ENCODE peak calls at places on chromosomes 13 and 19, in eight cellular contexts. One of them, this sample, is unnamed.

GRCh38 chr13:44084146-44084545 is 204.4 kb downstream of the LACC1 start:
- DNase-seq in stimulated activated CD4-positive, alpha-beta T cell treated with anti-CD3 and anti-CD28 coated beads, Interleukin-12 subunit alpha, Interleukin-12 subunit beta, amount 100 ng/mL, for 48 hours: no peak
- DNase-seq in uterus: no peak
- DNase-seq in coronary artery: no peak
- DNase-seq in CD8-positive, alpha-beta memory T cell: no peak
- DNase-seq in AG10803: no peak
- DNase-seq in left lung: no peak
- DNase-seq in NCI-H1417: no peak
- DNase-seq in this sample: no peak

GRCh38 chr19:2549701-2550191 is 73.8 kb downstream of the GADD45B start:
- DNase-seq in uterus: peak
- DNase-seq in NCI-H1417: no peak
- DNase-seq in AG10803: peak
- DNase-seq in stimulated activated CD4-positive, alpha-beta T cell treated with anti-CD3 and anti-CD28 coated beads, Interleukin-12 subunit alpha, Interleukin-12 subunit beta, amount 100 ng/mL, for 48 hours: no peak
- DNase-seq in coronary artery: peak
- DNase-seq in CD8-positive, alpha-beta memory T cell: no peak
- DNase-seq in left lung: peak
- DNase-seq in this sample: peak

GRCh38 chr13:24228852-24229458 is 68.4 kb downstream of the SPATA13 start:
- DNase-seq in left lung: no peak
- DNase-seq in CD8-positive, alpha-beta memory T cell: peak
- DNase-seq in stimulated activated CD4-positive, alpha-beta T cell treated with anti-CD3 and anti-CD28 coated beads, Interleukin-12 subunit alpha, Interleukin-12 subunit beta, amount 100 ng/mL, for 48 hours: no peak
- DNase-seq in AG10803: peak
- DNase-seq in uterus: no peak
- DNase-seq in coronary artery: no peak
- DNase-seq in NCI-H1417: peak
- DNase-seq in this sample: no peak

GRCh38 chr13:72850959-72851677 is 69.2 kb downstream of the PIBF1 start:
- DNase-seq in CD8-positive, alpha-beta memory T cell: no peak
- DNase-seq in coronary artery: peak
- DNase-seq in stimulated activated CD4-positive, alpha-beta T cell treated with anti-CD3 and anti-CD28 coated beads, Interleukin-12 subunit alpha, Interleukin-12 subunit beta, amount 100 ng/mL, for 48 hours: no peak
- DNase-seq in uterus: no peak
- DNase-seq in AG10803: no peak
- DNase-seq in NCI-H1417: no peak
- DNase-seq in left lung: no peak
- DNase-seq in this sample: no peak

GRCh38 chr13:97492257-97492656 is 58.3 kb downstream of the RAP2A start:
- DNase-seq in CD8-positive, alpha-beta memory T cell: no peak
- DNase-seq in uterus: no peak
- DNase-seq in coronary artery: no peak
- DNase-seq in AG10803: no peak
- DNase-seq in NCI-H1417: no peak
- DNase-seq in stimulated activated CD4-positive, alpha-beta T cell treated with anti-CD3 and anti-CD28 coated beads, Interleukin-12 subunit alpha, Interleukin-12 subunit beta, amount 100 ng/mL, for 48 hours: no peak
- DNase-seq in left lung: no peak
- DNase-seq in this sample: no peak

GRCh38 chr13:93368705-93369104 is 142.1 kb downstream of the GPC6 start:
- DNase-seq in uterus: no peak
- DNase-seq in stimulated activated CD4-positive, alpha-beta T cell treated with anti-CD3 and anti-CD28 coated beads, Interleukin-12 subunit alpha, Interleukin-12 subunit beta, amount 100 ng/mL, for 48 hours: no peak
- DNase-seq in left lung: no peak
- DNase-seq in AG10803: no peak
- DNase-seq in coronary artery: no peak
- DNase-seq in NCI-H1417: no peak
- DNase-seq in CD8-positive, alpha-beta memory T cell: no peak
- DNase-seq in this sample: no peak

GRCh38 chr13:36163303-36163702 is 32.1 kb upstream of the DCLK1 start:
- DNase-seq in left lung: no peak
- DNase-seq in AG10803: no peak
- DNase-seq in coronary artery: no peak
- DNase-seq in CD8-positive, alpha-beta memory T cell: no peak
- DNase-seq in stimulated activated CD4-positive, alpha-beta T cell treated with anti-CD3 and anti-CD28 coated beads, Interleukin-12 subunit alpha, Interleukin-12 subunit beta, amount 100 ng/mL, for 48 hours: no peak
- DNase-seq in uterus: no peak
- DNase-seq in NCI-H1417: peak
- DNase-seq in this sample: no peak

GRCh38 chr19:49378501-49378900 is 9.5 kb upstream of the KASH5 start:
- DNase-seq in left lung: no peak
- DNase-seq in stimulated activated CD4-positive, alpha-beta T cell treated with anti-CD3 and anti-CD28 coated beads, Interleukin-12 subunit alpha, Interleukin-12 subunit beta, amount 100 ng/mL, for 48 hours: no peak
- DNase-seq in AG10803: no peak
- DNase-seq in CD8-positive, alpha-beta memory T cell: no peak
- DNase-seq in NCI-H1417: no peak
- DNase-seq in uterus: no peak
- DNase-seq in coronary artery: no peak
- DNase-seq in this sample: no peak

GRCh38 chr19:46970815-46971214 is 48.8 kb upstream of the NPAS1 start:
- DNase-seq in AG10803: peak
- DNase-seq in coronary artery: no peak
- DNase-seq in uterus: no peak
- DNase-seq in NCI-H1417: no peak
- DNase-seq in CD8-positive, alpha-beta memory T cell: no peak
- DNase-seq in left lung: no peak
- DNase-seq in stimulated activated CD4-positive, alpha-beta T cell treated with anti-CD3 and anti-CD28 coated beads, Interleukin-12 subunit alpha, Interleukin-12 subunit beta, amount 100 ng/mL, for 48 hours: no peak
- DNase-seq in this sample: no peak

GRCh38 chr13:80727321-80727975 is 386.5 kb upstream of the SPRY2 start:
- DNase-seq in AG10803: no peak
- DNase-seq in uterus: no peak
- DNase-seq in left lung: no peak
- DNase-seq in NCI-H1417: no peak
- DNase-seq in CD8-positive, alpha-beta memory T cell: no peak
- DNase-seq in coronary artery: no peak
- DNase-seq in stimulated activated CD4-positive, alpha-beta T cell treated with anti-CD3 and anti-CD28 coated beads, Interleukin-12 subunit alpha, Interleukin-12 subunit beta, amount 100 ng/mL, for 48 hours: no peak
- DNase-seq in this sample: no peak

GRCh38 chr13:32105653-32106313 is 74.2 kb downstream of the FRY start:
- DNase-seq in left lung: no peak
- DNase-seq in AG10803: no peak
- DNase-seq in coronary artery: no peak
- DNase-seq in NCI-H1417: no peak
- DNase-seq in stimulated activated CD4-positive, alpha-beta T cell treated with anti-CD3 and anti-CD28 coated beads, Interleukin-12 subunit alpha, Interleukin-12 subunit beta, amount 100 ng/mL, for 48 hours: no peak
- DNase-seq in uterus: no peak
- DNase-seq in CD8-positive, alpha-beta memory T cell: no peak
- DNase-seq in this sample: no peak

GRCh38 chr19:10333758-10334339 is 520 bp upstream of the RAVER1 start:
- DNase-seq in coronary artery: no peak
- DNase-seq in uterus: no peak
- DNase-seq in NCI-H1417: no peak
- DNase-seq in AG10803: no peak
- DNase-seq in CD8-positive, alpha-beta memory T cell: no peak
- DNase-seq in stimulated activated CD4-positive, alpha-beta T cell treated with anti-CD3 and anti-CD28 coated beads, Interleukin-12 subunit alpha, Interleukin-12 subunit beta, amount 100 ng/mL, for 48 hours: no peak
- DNase-seq in left lung: no peak
- DNase-seq in this sample: no peak

GRCh38 chr19:10228925-10229324 is 2.2 kb downstream of the S1PR2 start:
- DNase-seq in left lung: no peak
- DNase-seq in AG10803: peak
- DNase-seq in uterus: no peak
- DNase-seq in stimulated activated CD4-positive, alpha-beta T cell treated with anti-CD3 and anti-CD28 coated beads, Interleukin-12 subunit alpha, Interleukin-12 subunit beta, amount 100 ng/mL, for 48 hours: no peak
- DNase-seq in NCI-H1417: no peak
- DNase-seq in coronary artery: no peak
- DNase-seq in CD8-positive, alpha-beta memory T cell: peak
- DNase-seq in this sample: no peak

GRCh38 chr19:28619842-28620429 is 593.0 kb downstream of the UQCRFS1 start:
- DNase-seq in coronary artery: no peak
- DNase-seq in stimulated activated CD4-positive, alpha-beta T cell treated with anti-CD3 and anti-CD28 coated beads, Interleukin-12 subunit alpha, Interleukin-12 subunit beta, amount 100 ng/mL, for 48 hours: no peak
- DNase-seq in AG10803: no peak
- DNase-seq in CD8-positive, alpha-beta memory T cell: no peak
- DNase-seq in NCI-H1417: no peak
- DNase-seq in left lung: no peak
- DNase-seq in uterus: no peak
- DNase-seq in this sample: no peak

GRCh38 chr19:42281175-42282035 is 12.4 kb downstream of the CIC start:
- DNase-seq in NCI-H1417: no peak
- DNase-seq in coronary artery: peak
- DNase-seq in stimulated activated CD4-positive, alpha-beta T cell treated with anti-CD3 and anti-CD28 coated beads, Interleukin-12 subunit alpha, Interleukin-12 subunit beta, amount 100 ng/mL, for 48 hours: no peak
- DNase-seq in AG10803: peak
- DNase-seq in left lung: peak
- DNase-seq in CD8-positive, alpha-beta memory T cell: no peak
- DNase-seq in uterus: peak
- DNase-seq in this sample: peak

GRCh38 chr13:36518707-36519106 is 86.4 kb downstream of the CCNA1 start:
- DNase-seq in uterus: no peak
- DNase-seq in AG10803: no peak
- DNase-seq in coronary artery: no peak
- DNase-seq in NCI-H1417: peak
- DNase-seq in left lung: no peak
- DNase-seq in stimulated activated CD4-positive, alpha-beta T cell treated with anti-CD3 and anti-CD28 coated beads, Interleukin-12 subunit alpha, Interleukin-12 subunit beta, amount 100 ng/mL, for 48 hours: no peak
- DNase-seq in CD8-positive, alpha-beta memory T cell: no peak
- DNase-seq in this sample: no peak

GRCh38 chr13:22262328-22262920 is 591.6 kb downstream of the FGF9 start:
- DNase-seq in coronary artery: no peak
- DNase-seq in stimulated activated CD4-positive, alpha-beta T cell treated with anti-CD3 and anti-CD28 coated beads, Interleukin-12 subunit alpha, Interleukin-12 subunit beta, amount 100 ng/mL, for 48 hours: no peak
- DNase-seq in NCI-H1417: no peak
- DNase-seq in left lung: no peak
- DNase-seq in AG10803: no peak
- DNase-seq in CD8-positive, alpha-beta memory T cell: no peak
- DNase-seq in uterus: no peak
- DNase-seq in this sample: no peak

GRCh38 chr19:32101206-32101605 is 244.2 kb upstream of the ZNF507 start:
- DNase-seq in left lung: no peak
- DNase-seq in uterus: no peak
- DNase-seq in AG10803: no peak
- DNase-seq in CD8-positive, alpha-beta memory T cell: no peak
- DNase-seq in NCI-H1417: no peak
- DNase-seq in coronary artery: no peak
- DNase-seq in stimulated activated CD4-positive, alpha-beta T cell treated with anti-CD3 and anti-CD28 coated beads, Interleukin-12 subunit alpha, Interleukin-12 subunit beta, amount 100 ng/mL, for 48 hours: no peak
- DNase-seq in this sample: no peak

GRCh38 chr13:23686948-23687347 is 116.7 kb downstream of the TNFRSF19 start:
- DNase-seq in stimulated activated CD4-positive, alpha-beta T cell treated with anti-CD3 and anti-CD28 coated beads, Interleukin-12 subunit alpha, Interleukin-12 subunit beta, amount 100 ng/mL, for 48 hours: no peak
- DNase-seq in left lung: no peak
- DNase-seq in uterus: no peak
- DNase-seq in NCI-H1417: no peak
- DNase-seq in AG10803: no peak
- DNase-seq in CD8-positive, alpha-beta memory T cell: no peak
- DNase-seq in coronary artery: no peak
- DNase-seq in this sample: no peak

GRCh38 chr13:106530907-106531520 is 4.4 kb downstream of the EFNB2 start:
- DNase-seq in left lung: no peak
- DNase-seq in coronary artery: no peak
- DNase-seq in uterus: no peak
- DNase-seq in stimulated activated CD4-positive, alpha-beta T cell treated with anti-CD3 and anti-CD28 coated beads, Interleukin-12 subunit alpha, Interleukin-12 subunit beta, amount 100 ng/mL, for 48 hours: no peak
- DNase-seq in NCI-H1417: no peak
- DNase-seq in CD8-positive, alpha-beta memory T cell: no peak
- DNase-seq in AG10803: no peak
- DNase-seq in this sample: no peak

GRCh38 chr19:46614114-46614701 is 10.7 kb downstream of the PTGIR start:
- DNase-seq in NCI-H1417: peak
- DNase-seq in CD8-positive, alpha-beta memory T cell: peak
- DNase-seq in coronary artery: no peak
- DNase-seq in left lung: peak
- DNase-seq in AG10803: peak
- DNase-seq in stimulated activated CD4-positive, alpha-beta T cell treated with anti-CD3 and anti-CD28 coated beads, Interleukin-12 subunit alpha, Interleukin-12 subunit beta, amount 100 ng/mL, for 48 hours: peak
- DNase-seq in uterus: peak
- DNase-seq in this sample: peak

GRCh38 chr13:112071011-112071901 is 4.3 kb downstream of the SOX1 start:
- DNase-seq in left lung: no peak
- DNase-seq in uterus: no peak
- DNase-seq in stimulated activated CD4-positive, alpha-beta T cell treated with anti-CD3 and anti-CD28 coated beads, Interleukin-12 subunit alpha, Interleukin-12 subunit beta, amount 100 ng/mL, for 48 hours: no peak
- DNase-seq in CD8-positive, alpha-beta memory T cell: no peak
- DNase-seq in coronary artery: no peak
- DNase-seq in NCI-H1417: no peak
- DNase-seq in AG10803: no peak
- DNase-seq in this sample: no peak

GRCh38 chr13:95955719-95956118 is 97.5 kb downstream of the UGGT2 start:
- DNase-seq in AG10803: no peak
- DNase-seq in left lung: no peak
- DNase-seq in uterus: no peak
- DNase-seq in stimulated activated CD4-positive, alpha-beta T cell treated with anti-CD3 and anti-CD28 coated beads, Interleukin-12 subunit alpha, Interleukin-12 subunit beta, amount 100 ng/mL, for 48 hours: no peak
- DNase-seq in NCI-H1417: no peak
- DNase-seq in CD8-positive, alpha-beta memory T cell: no peak
- DNase-seq in coronary artery: no peak
- DNase-seq in this sample: no peak